ENCODE peak calls at places on chromosome 12, in six cellular contexts. One of them, this sample, is unnamed.

GRCh38 chr12:57452181-57452936 is 2.7 kb upstream of the INHBE start:
- DNase-seq in cerebellum: peak; percentile 60
- DNase-seq in T-cell: no peak
- DNase-seq in IMR-90: peak; percentile 97
- DNase-seq in T-helper 1 cell: no peak
- DNase-seq in LHCN-M2: peak; percentile 79
- DNase-seq in this sample: no peak

GRCh38 chr12:6199531-6200265 is 502 bp upstream of the CD9 start:
- DNase-seq in IMR-90: no peak
- DNase-seq in T-helper 1 cell: no peak
- DNase-seq in cerebellum: no peak
- DNase-seq in LHCN-M2: no peak
- DNase-seq in T-cell: no peak
- DNase-seq in this sample: no peak

GRCh38 chr12:32273712-32274111 is 125.6 kb upstream of the FGD4 start:
- DNase-seq in T-helper 1 cell: no peak
- DNase-seq in LHCN-M2: no peak
- DNase-seq in cerebellum: no peak
- DNase-seq in T-cell: peak; percentile 37
- DNase-seq in IMR-90: no peak
- DNase-seq in this sample: no peak

GRCh38 chr12:106226884-106227640 is 20.8 kb downstream of the CKAP4 start:
- DNase-seq in T-cell: no peak
- DNase-seq in IMR-90: peak; percentile 55
- DNase-seq in cerebellum: peak; percentile 74
- DNase-seq in T-helper 1 cell: peak; percentile 48
- DNase-seq in LHCN-M2: peak; percentile 55
- DNase-seq in this sample: peak; percentile 62

GRCh38 chr12:56941299-56942017 is 7.2 kb upstream of the SDR9C7 start:
- DNase-seq in T-helper 1 cell: peak; percentile 31
- DNase-seq in IMR-90: peak; percentile 50
- DNase-seq in T-cell: no peak
- DNase-seq in LHCN-M2: peak; percentile 67
- DNase-seq in cerebellum: no peak
- DNase-seq in this sample: no peak

GRCh38 chr12:4281173-4281654 is 7.7 kb downstream of the CCND2 start:
- DNase-seq in T-helper 1 cell: no peak
- DNase-seq in T-cell: no peak
- DNase-seq in IMR-90: no peak
- DNase-seq in cerebellum: no peak
- DNase-seq in LHCN-M2: no peak
- DNase-seq in this sample: no peak

GRCh38 chr12:65632131-65632855 is 192.0 kb upstream of the HMGA2 start:
- DNase-seq in T-cell: no peak
- DNase-seq in cerebellum: no peak
- DNase-seq in T-helper 1 cell: no peak
- DNase-seq in IMR-90: peak; percentile 75
- DNase-seq in LHCN-M2: peak; percentile 82
- DNase-seq in this sample: no peak

GRCh38 chr12:77324763-77325468 is 259.5 kb upstream of the E2F7 start:
- DNase-seq in IMR-90: peak; percentile 61
- DNase-seq in cerebellum: peak; percentile 70
- DNase-seq in T-helper 1 cell: peak; percentile 28
- DNase-seq in T-cell: no peak
- DNase-seq in LHCN-M2: peak; percentile 59
- DNase-seq in this sample: no peak

GRCh38 chr12:1234073-1234472 is 243.1 kb downstream of the ERC1 start:
- DNase-seq in IMR-90: peak; percentile 49
- DNase-seq in T-helper 1 cell: no peak
- DNase-seq in cerebellum: no peak
- DNase-seq in LHCN-M2: peak; percentile 42
- DNase-seq in T-cell: no peak
- DNase-seq in this sample: no peak

GRCh38 chr12:109393437-109394345 is 46.0 kb downstream of the MYO1H start:
- DNase-seq in IMR-90: peak; percentile 53
- DNase-seq in T-cell: no peak
- DNase-seq in T-helper 1 cell: peak; percentile 36
- DNase-seq in cerebellum: peak; percentile 65
- DNase-seq in LHCN-M2: peak; percentile 35
- DNase-seq in this sample: peak; percentile 50

GRCh38 chr12:100675432-100675831 is 101.9 kb downstream of the GAS2L3 start:
- DNase-seq in T-cell: no peak
- DNase-seq in cerebellum: no peak
- DNase-seq in LHCN-M2: peak; percentile 89
- DNase-seq in T-helper 1 cell: peak; percentile 12
- DNase-seq in IMR-90: peak; percentile 72
- DNase-seq in this sample: no peak

GRCh38 chr12:122503147-122503751 is 2.5 kb upstream of the ZCCHC8 start:
- DNase-seq in T-cell: no peak
- DNase-seq in T-helper 1 cell: no peak
- DNase-seq in LHCN-M2: no peak
- DNase-seq in cerebellum: no peak
- DNase-seq in IMR-90: peak; percentile 5
- DNase-seq in this sample: no peak

GRCh38 chr12:100442403-100442802 is 31.3 kb upstream of the NR1H4 start:
- DNase-seq in IMR-90: no peak
- DNase-seq in T-cell: no peak
- DNase-seq in T-helper 1 cell: no peak
- DNase-seq in cerebellum: no peak
- DNase-seq in LHCN-M2: no peak
- DNase-seq in this sample: no peak

GRCh38 chr12:57896437-57897201 is 44.7 kb upstream of the ATP23 start:
- DNase-seq in cerebellum: peak; percentile 81
- DNase-seq in T-helper 1 cell: no peak
- DNase-seq in IMR-90: peak; percentile 64
- DNase-seq in T-cell: no peak
- DNase-seq in LHCN-M2: peak; percentile 58
- DNase-seq in this sample: peak; percentile 12

GRCh38 chr12:114430306-114430705 is 24.4 kb upstream of the TBX5 start:
- DNase-seq in cerebellum: no peak
- DNase-seq in IMR-90: peak; percentile 100
- DNase-seq in T-helper 1 cell: no peak
- DNase-seq in T-cell: no peak
- DNase-seq in LHCN-M2: no peak
- DNase-seq in this sample: no peak

GRCh38 chr12:90065301-90065801 is 356.7 kb upstream of the ATP2B1 start:
- DNase-seq in LHCN-M2: peak; percentile 41
- DNase-seq in T-helper 1 cell: no peak
- DNase-seq in T-cell: no peak
- DNase-seq in IMR-90: no peak
- DNase-seq in cerebellum: peak; percentile 6
- DNase-seq in this sample: no peak

GRCh38 chr12:81809113-81809777 is 50.1 kb upstream of the PPFIA2 start:
- DNase-seq in IMR-90: no peak
- DNase-seq in cerebellum: no peak
- DNase-seq in LHCN-M2: no peak
- DNase-seq in T-helper 1 cell: no peak
- DNase-seq in T-cell: no peak
- DNase-seq in this sample: no peak

GRCh38 chr12:53122961-53123468 is 19.7 kb downstream of the SOAT2 start:
- DNase-seq in IMR-90: peak; percentile 35
- DNase-seq in LHCN-M2: no peak
- DNase-seq in T-cell: no peak
- DNase-seq in cerebellum: no peak
- DNase-seq in T-helper 1 cell: no peak
- DNase-seq in this sample: no peak

GRCh38 chr12:82361461-82361915 is 3.2 kb downstream of the METTL25 start:
- DNase-seq in LHCN-M2: no peak
- DNase-seq in T-cell: no peak
- DNase-seq in T-helper 1 cell: no peak
- DNase-seq in IMR-90: no peak
- DNase-seq in cerebellum: no peak
- DNase-seq in this sample: no peak